ENCODE peak calls at places on chromosomes 16 and 17, in ten cellular contexts. M is hepatocyte, K is head of caudate nucleus, J is NCI-H1105, R is GM20000, Z is glutamatergic neuron, H is hepatic stellate cell, D is T-helper 9 cell, O is pancreas, A is fibroblast of mammary gland. F is an unnamed sample.

GRCh38 chr17:54992797-54993639 is 24.5 kb downstream of the STXBP4 start:
- DNase-seq in M (peak; percentile 75), K (no peak), J (peak; percentile 16), R (peak; percentile 44), Z (no peak), H (peak; percentile 7), D (no peak), O (no peak), A (peak; percentile 62), F (peak; percentile 78)

GRCh38 chr16:10509534-10510025 is 70.8 kb downstream of the EMP2 start:
- DNase-seq in M (peak; percentile 91), K (peak; percentile 82), J (peak; percentile 68), R (peak; percentile 82), Z (peak; percentile 56), H (peak; percentile 65), D (peak; percentile 50), O (peak; percentile 46), A (peak; percentile 84), F (peak; percentile 84)

GRCh38 chr17:40284085-40284713 is 3.5 kb upstream of the CDC6 start:
- DNase-seq in M (peak; percentile 66), K (no peak), J (no peak), R (no peak), Z (no peak), H (peak; percentile 78), D (no peak), O (no peak), A (peak; percentile 57), F (peak; percentile 79)

GRCh38 chr16:83301966-83302365 is 505.8 kb upstream of the HSBP1 start:
- DNase-seq in M (no peak), K (no peak), J (no peak), R (no peak), Z (no peak), H (no peak), D (no peak), O (no peak), A (peak; percentile 7), F (no peak)

GRCh38 chr17:81437221-81437651 is 42.0 kb downstream of the BAHCC1 start:
- DNase-seq in M (no peak), K (no peak), J (no peak), R (no peak), Z (no peak), H (no peak), D (no peak), O (no peak), A (no peak), F (no peak)

GRCh38 chr17:7712111-7712771 is 5.3 kb upstream of the DNAH2 start:
- DNase-seq in M (peak; percentile 20), K (peak; percentile 26), J (peak; percentile 70), R (no peak), Z (peak; percentile 70), H (no peak), D (no peak), O (no peak), A (no peak), F (peak; percentile 73)

GRCh38 chr16:27973678-27974077 is 89.8 kb downstream of the GSG1L start:
- DNase-seq in M (no peak), K (no peak), J (no peak), R (no peak), Z (no peak), H (no peak), D (no peak), O (no peak), A (no peak), F (no peak)

GRCh38 chr16:56862776-56863175 is 2.2 kb upstream of the SLC12A3 start:
- DNase-seq in M (no peak), K (no peak), J (no peak), R (no peak), Z (no peak), H (no peak), D (no peak), O (no peak), A (no peak), F (no peak)

GRCh38 chr17:43740541-43740940 is 18.1 kb downstream of the SOST start:
- DNase-seq in M (no peak), K (no peak), J (no peak), R (no peak), Z (no peak), H (peak; percentile 82), D (no peak), O (no peak), A (peak; percentile 54), F (no peak)

GRCh38 chr17:37787055-37787720 is 42.3 kb upstream of the HNF1B start:
- DNase-seq in M (peak; percentile 73), K (peak; percentile 14), J (no peak), R (no peak), Z (no peak), H (no peak), D (no peak), O (peak; percentile 83), A (peak; percentile 22), F (peak; percentile 72)

GRCh38 chr16:79767597-79768280 is 167.2 kb upstream of the MAF start:
- DNase-seq in M (peak; percentile 58), K (peak; percentile 34), J (no peak), R (no peak), Z (no peak), H (peak; percentile 34), D (no peak), O (no peak), A (peak; percentile 23), F (peak; percentile 48)

GRCh38 chr16:987846-988245 is 6.3 kb downstream of the SOX8 start:
- DNase-seq in M (no peak), K (peak; percentile 69), J (no peak), R (no peak), Z (no peak), H (no peak), D (no peak), O (no peak), A (no peak), F (no peak)

GRCh38 chr16:67104845-67105244 is 4.9 kb upstream of the PHAF1 start:
- DNase-seq in M (no peak), K (no peak), J (no peak), R (no peak), Z (no peak), H (no peak), D (no peak), O (no peak), A (no peak), F (peak; percentile 8)

GRCh38 chr17:67836205-67836987 is 11.1 kb downstream of the BPTF start:
- DNase-seq in M (no peak), K (no peak), J (no peak), R (no peak), Z (no peak), H (no peak), D (no peak), O (no peak), A (peak; percentile 39), F (no peak)

GRCh38 chr16:3513892-3514600 is 13.2 kb downstream of the CLUAP1 start:
- DNase-seq in M (no peak), K (no peak), J (no peak), R (no peak), Z (no peak), H (no peak), D (no peak), O (no peak), A (no peak), F (peak; percentile 84)

GRCh38 chr17:75130059-75130631 is 1.4 kb downstream of the NT5C start:
- DNase-seq in M (no peak), K (no peak), J (no peak), R (no peak), Z (no peak), H (no peak), D (no peak), O (no peak), A (no peak), F (no peak)

GRCh38 chr16:24198807-24199533 is 57.2 kb upstream of the CACNG3 start:
- DNase-seq in M (peak; percentile 13), K (no peak), J (no peak), R (no peak), Z (no peak), H (no peak), D (no peak), O (no peak), A (no peak), F (no peak)

GRCh38 chr17:31202968-31203367 is 94.1 kb downstream of the OMG start:
- DNase-seq in M (no peak), K (no peak), J (no peak), R (no peak), Z (no peak), H (no peak), D (no peak), O (no peak), A (no peak), F (no peak)